ENCODE peak calls at places on chromosome 2, in seven cellular contexts. Z is heart right ventricle, Y is NCI-H460, G is progenitor cell of endocrine pancreas, I is mucosa of descending colon, E is T-helper 17 cell, K is cerebellum. M is an unnamed sample.
A peak's percentile ranks its signal among the peaks of the same experiment; 100 is the strongest.

GRCh38 chr2:200786826-200787225 is 24.9 kb upstream of the BZW1 start:
- DNase-seq in Z (no peak), Y (peak; percentile 95), G (no peak), I (no peak), E (no peak), K (no peak), M (no peak)

GRCh38 chr2:238251331-238251730 is 11.5 kb upstream of the HES6 start:
- DNase-seq in Z (peak; percentile 6), Y (no peak), G (no peak), I (peak; percentile 25), E (no peak), K (no peak), M (no peak)

GRCh38 chr2:176074919-176075425 is 8.8 kb downstream of the EVX2 start:
- DNase-seq in Z (no peak), Y (no peak), G (no peak), I (no peak), E (no peak), K (no peak), M (no peak)

GRCh38 chr2:152499411-152499810 is 164.4 kb downstream of the FMNL2 start:
- DNase-seq in Z (no peak), Y (no peak), G (no peak), I (no peak), E (no peak), K (peak; percentile 66), M (no peak)

GRCh38 chr2:201907128-201907886 is 101.0 kb downstream of the CDK15 start:
- DNase-seq in Z (no peak), Y (no peak), G (no peak), I (no peak), E (no peak), K (no peak), M (no peak)

GRCh38 chr2:69222984-69223658 is 163.9 kb downstream of the GFPT1 start:
- DNase-seq in Z (peak; percentile 67), Y (no peak), G (no peak), I (peak; percentile 58), E (no peak), K (no peak), M (no peak)

GRCh38 chr2:111659361-111660281 is 224.4 kb downstream of the ANAPC1 start:
- DNase-seq in Z (peak; percentile 33), Y (peak; percentile 70), G (no peak), I (peak; percentile 49), E (no peak), K (no peak), M (no peak)

GRCh38 chr2:28025116-28025515 is 134.6 kb downstream of the BABAM2 start:
- DNase-seq in Z (no peak), Y (no peak), G (no peak), I (no peak), E (no peak), K (no peak), M (no peak)

GRCh38 chr2:147846382-147847081 is 1.7 kb downstream of the ACVR2A start:
- DNase-seq in Z (no peak), Y (no peak), G (no peak), I (no peak), E (no peak), K (peak; percentile 4), M (no peak)

GRCh38 chr2:48601349-48601748 is 16.3 kb upstream of the GTF2A1L start:
- DNase-seq in Z (no peak), Y (peak; percentile 32), G (no peak), I (no peak), E (no peak), K (no peak), M (no peak)

GRCh38 chr2:101500175-101500574 is 25.3 kb upstream of the RFX8 start:
- DNase-seq in Z (no peak), Y (no peak), G (no peak), I (no peak), E (no peak), K (no peak), M (no peak)

GRCh38 chr2:30691948-30692828 is 115.1 kb downstream of the CAPN13 start:
- DNase-seq in Z (no peak), Y (no peak), G (no peak), I (no peak), E (no peak), K (no peak), M (no peak)

GRCh38 chr2:14492920-14493503 is 139.5 kb upstream of the LRATD1 start:
- DNase-seq in Z (no peak), Y (peak; percentile 6), G (no peak), I (no peak), E (no peak), K (no peak), M (peak; percentile 67)

GRCh38 chr2:118202707-118203303 is 114.5 kb downstream of the INSIG2 start:
- DNase-seq in Z (no peak), Y (peak; percentile 32), G (peak; percentile 52), I (peak; percentile 33), E (peak; percentile 19), K (no peak), M (no peak)

GRCh38 chr2:23239374-23239773 is 145.6 kb upstream of the KLHL29 start:
- DNase-seq in Z (no peak), Y (no peak), G (no peak), I (no peak), E (no peak), K (no peak), M (no peak)

GRCh38 chr2:96739633-96740428 is at the start of gene LMAN2L:
- DNase-seq in Z (peak; percentile 95), Y (peak; percentile 97), G (peak; percentile 90), I (peak; percentile 96), E (peak; percentile 90), K (peak; percentile 97), M (peak; percentile 73)

GRCh38 chr2:168216351-168217005 is 30.9 kb downstream of the STK39 start:
- DNase-seq in Z (no peak), Y (no peak), G (no peak), I (peak; percentile 86), E (no peak), K (no peak), M (no peak)

GRCh38 chr2:232075080-232075479 is 113.6 kb downstream of the DIS3L2 start:
- DNase-seq in Z (no peak), Y (peak; percentile 30), G (no peak), I (no peak), E (no peak), K (no peak), M (no peak)

GRCh38 chr2:175309799-175310198 is 128.3 kb upstream of the ATP5MC3 start:
- DNase-seq in Z (peak; percentile 16), Y (peak; percentile 23), G (peak; percentile 19), I (no peak), E (no peak), K (no peak), M (no peak)

GRCh38 chr2:23200056-23200455 is 184.9 kb upstream of the KLHL29 start:
- DNase-seq in Z (no peak), Y (no peak), G (no peak), I (no peak), E (no peak), K (no peak), M (no peak)

GRCh38 chr2:172806426-172807008 is 70.9 kb downstream of the RAPGEF4 start:
- DNase-seq in Z (no peak), Y (peak; percentile 58), G (no peak), I (no peak), E (no peak), K (peak; percentile 66), M (no peak)

GRCh38 chr2:46296216-46296839 is 879 bp upstream of the EPAS1 start:
- DNase-seq in Z (peak; percentile 58), Y (no peak), G (no peak), I (peak; percentile 74), E (no peak), K (no peak), M (no peak)

GRCh38 chr2:238835726-238836301 is 12.1 kb upstream of the TWIST2 start:
- DNase-seq in Z (no peak), Y (no peak), G (no peak), I (no peak), E (no peak), K (no peak), M (no peak)

GRCh38 chr2:238631491-238632180 is 204.9 kb downstream of the ASB1 start:
- DNase-seq in Z (no peak), Y (no peak), G (no peak), I (no peak), E (no peak), K (no peak), M (no peak)

GRCh38 chr2:64978514-64979268 is 10.5 kb upstream of the SLC1A4 start:
- DNase-seq in Z (no peak), Y (no peak), G (no peak), I (no peak), E (no peak), K (no peak), M (no peak)

GRCh38 chr2:191030521-191031154 is 16.7 kb upstream of the STAT1 start:
- DNase-seq in Z (no peak), Y (peak; percentile 55), G (no peak), I (no peak), E (no peak), K (peak; percentile 24), M (no peak)

GRCh38 chr2:120741514-120742448 is 6.1 kb downstream of the GLI2 start:
- DNase-seq in Z (no peak), Y (no peak), G (peak; percentile 51), I (no peak), E (no peak), K (no peak), M (no peak)

GRCh38 chr2:46497726-46498125 is 18.4 kb downstream of the TMEM247 start:
- DNase-seq in Z (no peak), Y (no peak), G (no peak), I (no peak), E (no peak), K (no peak), M (no peak)

GRCh38 chr2:70717431-70718038 is 50.5 kb downstream of the ADD2 start:
- DNase-seq in Z (no peak), Y (no peak), G (no peak), I (no peak), E (no peak), K (no peak), M (no peak)

GRCh38 chr2:69677914-69678313 is 34.4 kb upstream of the AAK1 start:
- DNase-seq in Z (no peak), Y (no peak), G (no peak), I (no peak), E (no peak), K (no peak), M (no peak)

GRCh38 chr2:57490746-57491145 is 555.9 kb upstream of the VRK2 start:
- DNase-seq in Z (no peak), Y (no peak), G (no peak), I (no peak), E (no peak), K (no peak), M (no peak)

GRCh38 chr2:81389203-81389602 is 1084.7 kb upstream of the LRRTM1 start:
- DNase-seq in Z (no peak), Y (no peak), G (no peak), I (no peak), E (no peak), K (no peak), M (no peak)

GRCh38 chr2:37782721-37783438 is 111.4 kb upstream of the CDC42EP3 start:
- DNase-seq in Z (no peak), Y (no peak), G (no peak), I (peak; percentile 44), E (no peak), K (no peak), M (no peak)

GRCh38 chr2:219168932-219169331 is 897 bp downstream of the SLC23A3 start:
- DNase-seq in Z (no peak), Y (no peak), G (no peak), I (no peak), E (no peak), K (no peak), M (no peak)

GRCh38 chr2:17539596-17539992 is 902 bp upstream of the VSNL1 start:
- DNase-seq in Z (peak; percentile 22), Y (no peak), G (no peak), I (peak; percentile 74), E (no peak), K (peak; percentile 47), M (no peak)

GRCh38 chr2:145484443-145485086 is 964.6 kb upstream of the ZEB2 start:
- DNase-seq in Z (no peak), Y (peak; percentile 76), G (no peak), I (no peak), E (no peak), K (no peak), M (peak; percentile 0)

GRCh38 chr2:119339562-119339923 is 27.1 kb downstream of the C2orf76 start:
- DNase-seq in Z (no peak), Y (no peak), G (no peak), I (no peak), E (no peak), K (no peak), M (no peak)

GRCh38 chr2:105798595-105798994 is 53.9 kb downstream of the NCK2 start:
- DNase-seq in Z (no peak), Y (no peak), G (no peak), I (no peak), E (no peak), K (no peak), M (no peak)

M was measured in AG04449.